ENCODE peak calls at places on chromosomes 13 and 19, in seven cellular contexts. P, W, T, E, R, I and S are unnamed samples.

GRCh38 chr19:19900124-19900523 is 622 bp upstream of the ZNF93 start:
- DNase-seq in P (no peak), W (no peak), T (no peak), E (no peak), R (no peak), I (no peak), S (no peak)

GRCh38 chr13:44334751-44335150 is 38.9 kb upstream of the SERP2 start:
- DNase-seq in P (no peak), W (no peak), T (no peak), E (no peak), R (no peak), I (no peak), S (no peak)

GRCh38 chr13:47397739-47398138 is 500.9 kb upstream of the HTR2A start:
- DNase-seq in P (no peak), W (no peak), T (no peak), E (no peak), R (no peak), I (no peak), S (no peak)

GRCh38 chr19:55304279-55304978 is 20.6 kb downstream of the BRSK1 start:
- DNase-seq in P (no peak), W (no peak), T (no peak), E (no peak), R (no peak), I (peak), S (no peak)

GRCh38 chr19:4730740-4731171 is 7.1 kb upstream of the DPP9 start:
- DNase-seq in P (no peak), W (no peak), T (peak), E (peak), R (no peak), I (peak), S (no peak)

GRCh38 chr13:26658491-26658890 is 101.0 kb downstream of the WASF3 start:
- DNase-seq in P (no peak), W (no peak), T (no peak), E (no peak), R (no peak), I (no peak), S (no peak)

GRCh38 chr19:3868770-3869456 is at the start of gene ZFR2:
- DNase-seq in P (no peak), W (no peak), T (peak), E (no peak), R (no peak), I (peak), S (no peak)

GRCh38 chr19:15576526-15577156 is 38.4 kb upstream of the CYP4F8 start:
- DNase-seq in P (no peak), W (no peak), T (no peak), E (no peak), R (no peak), I (no peak), S (no peak)

GRCh38 chr13:23739597-23739996 is 149.6 kb downstream of the MIPEP start:
- DNase-seq in P (no peak), W (no peak), T (no peak), E (no peak), R (no peak), I (no peak), S (no peak)

GRCh38 chr13:35475131-35475959 is 1.1 kb downstream of the MAB21L1 start:
- DNase-seq in P (no peak), W (peak), T (no peak), E (peak), R (no peak), I (peak), S (no peak)

GRCh38 chr13:37277435-37278144 is 172.1 kb upstream of the CSNK1A1L start:
- DNase-seq in P (no peak), W (no peak), T (no peak), E (no peak), R (no peak), I (no peak), S (no peak)

DNA sequence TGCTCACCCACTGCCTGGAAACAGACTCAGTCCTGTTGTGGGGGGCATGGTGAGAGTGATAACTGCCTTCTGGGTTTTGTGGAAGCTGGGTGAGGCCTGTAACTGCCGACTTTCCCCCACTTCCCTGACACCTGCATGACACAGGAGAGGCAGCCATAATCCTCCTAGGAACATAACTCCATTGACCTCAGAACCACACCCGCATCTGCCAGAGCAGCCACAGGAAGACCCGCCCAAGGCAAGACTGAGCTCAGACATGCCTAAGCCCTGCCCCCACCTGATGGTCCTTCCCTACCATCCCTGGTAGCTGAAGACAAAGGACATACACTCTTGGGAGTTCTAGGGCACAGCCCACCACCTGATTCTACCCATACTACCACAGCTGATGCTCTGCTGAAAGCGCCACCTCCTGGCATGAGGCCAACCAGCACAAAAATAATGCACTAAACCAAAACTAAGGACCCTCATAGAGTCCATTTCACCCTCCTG is 326.7 kb downstream of the RBM26 start:
- DNase-seq in P (no peak), W (no peak), T (no peak), E (no peak), R (no peak), I (no peak), S (no peak)
- TF ChIP-seq CTCF in P (no peak), W (no peak), T (no peak), E (no peak), R (no peak), I (no peak), S (no peak)

GRCh38 chr13:48596128-48596429 is 57.6 kb upstream of the CYSLTR2 start:
- DNase-seq in P (no peak), W (no peak), T (no peak), E (no peak), R (no peak), I (no peak), S (no peak)

GRCh38 chr13:48593551-48593950 is 60.2 kb upstream of the CYSLTR2 start:
- DNase-seq in P (no peak), W (no peak), T (no peak), E (no peak), R (no peak), I (no peak), S (no peak)

GRCh38 chr13:48591889-48592725 is 59.2 kb upstream of the RCBTB2 start:
- DNase-seq in P (no peak), W (no peak), T (no peak), E (no peak), R (no peak), I (no peak), S (no peak)

GRCh38 chr13:48594080-48594815 is 59.5 kb upstream of the CYSLTR2 start:
- DNase-seq in P (no peak), W (no peak), T (no peak), E (no peak), R (no peak), I (no peak), S (no peak)

GRCh38 chr13:48595330-48596127 is 58.2 kb upstream of the CYSLTR2 start:
- DNase-seq in P (no peak), W (peak), T (peak), E (no peak), R (no peak), I (peak), S (peak)
- TF ChIP-seq CTCF in P (no peak), W (peak), T (peak), E (peak), R (peak), I (peak), S (peak)

DNA sequence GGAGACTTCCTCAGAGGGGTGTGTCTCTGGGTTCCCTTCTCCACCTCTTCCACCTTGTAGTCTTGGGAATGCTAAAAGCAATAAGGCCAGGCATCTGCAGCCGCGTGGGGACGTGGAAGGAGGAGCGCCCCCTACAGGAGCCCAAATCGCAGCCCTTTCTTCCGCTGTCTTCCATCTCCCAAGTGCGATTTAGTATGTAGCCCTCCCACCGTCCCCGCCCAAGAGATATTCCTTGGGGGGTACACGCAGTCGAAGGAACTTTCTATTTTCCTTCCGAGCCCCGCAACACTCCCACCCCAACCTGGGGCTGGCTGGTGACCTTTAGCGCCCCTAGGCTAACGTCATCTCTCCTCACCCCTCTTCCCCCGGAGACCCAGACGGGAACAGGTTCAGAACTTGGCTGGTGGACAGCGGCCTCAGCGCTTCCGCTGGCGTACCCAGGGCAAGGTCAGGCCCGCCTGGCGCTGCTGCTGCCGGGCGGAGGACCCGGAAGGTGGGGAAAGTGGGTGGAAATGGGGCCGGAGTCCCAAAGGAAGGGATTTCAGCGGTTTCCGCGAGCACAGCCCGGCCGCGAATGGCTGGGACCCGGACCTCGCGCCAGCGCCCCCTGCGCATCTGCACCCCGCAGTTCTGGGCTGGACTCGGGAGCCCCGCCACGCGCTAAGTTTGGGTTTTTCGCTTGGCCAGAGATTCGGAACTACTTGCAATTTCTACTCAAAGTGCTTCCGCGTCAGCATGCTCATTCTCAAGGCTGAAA is 2.1 kb upstream of the PCDH8 start:
- DNase-seq in P (no peak), W (peak), T (no peak), E (peak), R (peak), I (peak), S (no peak)
- TF ChIP-seq CTCF in P (no peak), W (no peak), T (no peak), E (no peak), R (no peak), I (peak), S (no peak)

GRCh38 chr19:28569132-28570114 is 643.5 kb downstream of the UQCRFS1 start:
- DNase-seq in P (no peak), W (no peak), T (no peak), E (no peak), R (no peak), I (no peak), S (no peak)

GRCh38 chr19:28563964-28564914 is 648.7 kb downstream of the UQCRFS1 start:
- DNase-seq in P (no peak), W (no peak), T (no peak), E (no peak), R (no peak), I (no peak), S (no peak)

DNA sequence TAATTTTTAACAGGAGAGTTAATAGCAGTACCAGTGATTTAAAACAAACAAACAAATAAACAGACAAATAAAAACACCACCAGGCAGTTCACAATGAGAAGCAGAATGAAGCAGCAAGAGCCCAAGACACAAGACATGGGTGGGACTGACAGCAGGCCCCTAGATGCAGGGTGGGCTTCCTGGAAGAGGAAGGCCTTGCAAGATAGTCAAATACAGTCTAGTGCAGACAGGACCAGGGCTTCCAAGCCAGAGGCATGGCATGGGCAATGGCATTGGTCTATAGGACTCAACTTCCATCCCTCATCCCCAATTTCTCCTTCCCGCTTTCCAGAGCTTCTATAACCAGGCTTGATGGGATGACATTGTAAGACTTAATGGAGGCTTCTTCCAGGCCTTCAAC is 645.1 kb downstream of the UQCRFS1 start:
- DNase-seq in P (no peak), W (no peak), T (no peak), E (no peak), R (no peak), I (no peak), S (no peak)
- TF ChIP-seq CTCF in P (no peak), W (no peak), T (no peak), E (no peak), R (no peak), I (no peak), S (no peak)

DNA sequence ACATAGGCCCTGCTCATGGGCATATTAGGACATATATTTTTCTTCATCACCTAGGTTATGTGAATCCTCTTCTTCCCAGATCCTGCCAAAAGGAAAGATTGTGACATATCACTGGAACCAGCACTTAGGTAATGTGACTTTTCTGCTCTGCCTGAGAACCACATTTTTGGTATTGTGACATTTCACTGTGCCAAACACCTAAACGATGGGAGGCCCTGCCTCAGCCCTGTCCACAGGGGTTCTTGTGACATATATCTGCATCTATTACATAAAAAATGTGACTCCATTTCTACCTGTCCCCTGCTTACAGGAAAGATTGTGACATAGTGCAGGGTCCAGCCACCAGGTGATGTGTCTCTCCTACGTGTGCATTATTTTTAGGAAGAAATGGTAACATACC is 18.5 kb upstream of the ZNF730 start:
- DNase-seq in P (no peak), W (no peak), T (no peak), E (no peak), R (no peak), I (no peak), S (no peak)
- TF ChIP-seq CTCF in P (no peak), W (no peak), T (no peak), E (no peak), R (no peak), I (no peak), S (no peak)

GRCh38 chr13:51923983-51924539 is 62.3 kb downstream of the CCDC70 start:
- DNase-seq in P (no peak), W (no peak), T (no peak), E (no peak), R (no peak), I (no peak), S (no peak)
- TF ChIP-seq CTCF in P (no peak), W (no peak), T (no peak), E (peak), R (no peak), I (peak), S (no peak)